ENCODE peak calls at places on chromosome 16, in seven cellular contexts. X, T, C, F, W, Y and D are unnamed samples.

GRCh38 chr16:55372792-55373488 is 48.9 kb downstream of the IRX6 start:
- DNase-seq in X (no peak), T (no peak), C (peak), F (no peak), W (no peak), Y (no peak), D (no peak)

GRCh38 chr16:88681084-88681680 is 5.1 kb downstream of the SNAI3 start:
- DNase-seq in X (no peak), T (peak), C (peak), F (no peak), W (peak), Y (peak), D (peak)

GRCh38 chr16:3681206-3681605 is 26.7 kb downstream of the DNASE1 start:
- DNase-seq in X (no peak), T (no peak), C (no peak), F (no peak), W (no peak), Y (no peak), D (no peak)

GRCh38 chr16:87412371-87412995 is 20.3 kb downstream of the MAP1LC3B start:
- DNase-seq in X (no peak), T (no peak), C (no peak), F (no peak), W (no peak), Y (no peak), D (no peak)

GRCh38 chr16:28574925-28575324 is 21.2 kb downstream of the SGF29 start:
- DNase-seq in X (no peak), T (no peak), C (peak), F (no peak), W (no peak), Y (no peak), D (no peak)

GRCh38 chr16:76816475-76816874 is 374.5 kb upstream of the MON1B start:
- DNase-seq in X (no peak), T (no peak), C (no peak), F (no peak), W (no peak), Y (no peak), D (no peak)

GRCh38 chr16:53893731-53894435 is 189.9 kb downstream of the FTO start:
- DNase-seq in X (no peak), T (no peak), C (no peak), F (no peak), W (no peak), Y (no peak), D (peak)

GRCh38 chr16:31869511-31870201 is 4.0 kb upstream of the ZNF267 start:
- DNase-seq in X (no peak), T (no peak), C (no peak), F (peak), W (no peak), Y (no peak), D (peak)

GRCh38 chr16:3454631-3455147 is 11.2 kb downstream of the NAA60 start:
- DNase-seq in X (no peak), T (no peak), C (no peak), F (no peak), W (peak), Y (no peak), D (no peak)

GRCh38 chr16:9033125-9033830 is 58.2 kb upstream of the HAPSTR1 start:
- DNase-seq in X (peak), T (peak), C (peak), F (no peak), W (peak), Y (peak), D (peak)

GRCh38 chr16:55480228-55480655 is 1.2 kb downstream of the MMP2 start:
- DNase-seq in X (no peak), T (no peak), C (peak), F (no peak), W (no peak), Y (peak), D (no peak)

GRCh38 chr16:27449434-27450188 is 47.6 kb downstream of the IL21R start:
- DNase-seq in X (no peak), T (no peak), C (no peak), F (no peak), W (no peak), Y (no peak), D (no peak)

GRCh38 chr16:55240933-55241332 is 83.1 kb upstream of the IRX6 start:
- DNase-seq in X (no peak), T (no peak), C (no peak), F (no peak), W (no peak), Y (no peak), D (no peak)

GRCh38 chr16:86665319-86665675 is 86.9 kb downstream of the FOXL1 start:
- DNase-seq in X (no peak), T (no peak), C (no peak), F (peak), W (peak), Y (no peak), D (no peak)

GRCh38 chr16:17258848-17259713 is 211.7 kb downstream of the XYLT1 start:
- DNase-seq in X (no peak), T (peak), C (no peak), F (peak), W (no peak), Y (no peak), D (peak)

GRCh38 chr16:4176794-4177438 is 60.7 kb upstream of the ADCY9 start:
- DNase-seq in X (peak), T (peak), C (no peak), F (peak), W (peak), Y (no peak), D (no peak)

GRCh38 chr16:10676284-10676683 is 18.4 kb downstream of the TEKT5 start:
- DNase-seq in X (no peak), T (no peak), C (no peak), F (no peak), W (no peak), Y (no peak), D (no peak)

DNA sequence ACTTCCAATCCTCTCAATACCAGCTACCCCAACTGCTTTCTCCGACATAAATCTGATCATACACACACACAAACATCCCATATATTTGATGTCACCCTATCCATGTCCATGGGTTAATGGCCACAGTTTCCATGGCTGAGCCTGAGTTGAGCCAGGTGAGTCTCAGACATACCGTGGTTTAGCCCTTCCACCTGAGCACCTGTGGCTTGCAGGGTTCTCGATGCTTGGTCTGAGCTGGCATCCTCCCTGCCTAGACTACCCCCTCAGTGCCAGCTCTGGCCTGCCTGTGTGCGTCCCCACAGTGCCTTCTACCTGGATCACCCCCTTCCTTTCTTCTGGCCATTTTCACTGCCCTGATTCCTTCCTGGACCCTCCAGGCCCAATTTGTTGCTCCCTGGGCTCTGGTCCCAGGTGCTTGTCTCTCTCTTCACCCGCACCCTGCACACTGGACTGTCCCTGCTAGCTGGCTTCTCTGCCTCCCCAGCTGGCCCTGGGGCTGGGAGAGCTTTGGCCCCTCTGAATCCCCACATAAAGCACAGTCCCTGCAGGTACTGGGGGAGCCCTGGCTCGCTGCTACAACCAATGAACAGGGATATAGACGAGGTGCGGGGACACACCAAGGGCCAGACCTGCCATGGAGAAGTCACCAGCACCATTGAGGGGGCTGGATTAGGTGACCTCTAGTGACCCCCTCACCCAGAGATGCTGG is 7.4 kb downstream of the ELMO3 start:
- DNase-seq in X (no peak), T (no peak), C (no peak), F (no peak), W (no peak), Y (no peak), D (no peak)
- TF ChIP-seq JUND in X (no peak), T (no peak), C (no peak), F (no peak), W (no peak), Y (no peak), D (no peak)

GRCh38 chr16:66551362-66551761 is 1.0 kb upstream of the CKLF start:
- DNase-seq in X (peak), T (peak), C (peak), F (peak), W (peak), Y (no peak), D (no peak)
- TF ChIP-seq JUND in X (no peak), T (peak), C (no peak), F (no peak), W (no peak), Y (no peak), D (no peak)

GRCh38 chr16:5903797-5904196 is 806.2 kb upstream of the EEF2KMT start:
- DNase-seq in X (no peak), T (no peak), C (peak), F (no peak), W (no peak), Y (no peak), D (no peak)

GRCh38 chr16:5905935-5906334 is 808.3 kb upstream of the EEF2KMT start:
- DNase-seq in X (no peak), T (no peak), C (no peak), F (no peak), W (no peak), Y (no peak), D (no peak)

GRCh38 chr16:5907544-5907943 is 809.9 kb upstream of the EEF2KMT start:
- DNase-seq in X (no peak), T (no peak), C (no peak), F (no peak), W (no peak), Y (no peak), D (no peak)

GRCh38 chr16:5903153-5903552 is 805.6 kb upstream of the EEF2KMT start:
- DNase-seq in X (no peak), T (no peak), C (no peak), F (no peak), W (no peak), Y (no peak), D (no peak)

DNA sequence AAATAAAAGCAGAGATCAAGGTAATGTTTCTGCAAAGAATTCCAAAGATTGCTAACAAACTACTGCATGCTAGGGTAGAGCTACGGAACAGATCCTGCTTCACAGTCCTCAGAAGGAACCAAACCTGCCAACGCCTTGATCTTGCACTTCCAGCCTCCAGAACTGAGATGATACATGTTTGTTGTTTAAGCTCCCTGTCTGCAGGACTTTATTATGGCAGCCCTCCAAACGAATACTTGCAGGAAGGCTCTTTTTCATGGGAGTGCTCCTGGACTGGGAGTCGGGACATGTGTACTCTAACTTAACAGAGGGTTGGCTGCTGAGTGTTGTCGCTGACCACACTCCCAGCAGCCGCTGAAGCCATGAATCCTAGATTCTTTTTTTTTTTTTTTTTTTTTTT is 808.8 kb upstream of the EEF2KMT start:
- DNase-seq in X (no peak), T (no peak), C (no peak), F (no peak), W (no peak), Y (no peak), D (no peak)
- TF ChIP-seq JUND in X (no peak), T (no peak), C (no peak), F (no peak), W (no peak), Y (no peak), D (no peak)

GRCh38 chr16:85017151-85017550 is 5.8 kb upstream of the ZDHHC7 start:
- DNase-seq in X (no peak), T (no peak), C (no peak), F (peak), W (no peak), Y (no peak), D (no peak)
- TF ChIP-seq JUND in X (no peak), T (no peak), C (peak), F (no peak), W (no peak), Y (no peak), D (no peak)

GRCh38 chr16:84616515-84616914 is 1.4 kb downstream of the COTL1 start:
- DNase-seq in X (no peak), T (no peak), C (no peak), F (no peak), W (no peak), Y (no peak), D (no peak)

GRCh38 chr16:84617631-84618427 is at the start of gene COTL1:
- DNase-seq in X (peak), T (peak), C (peak), F (no peak), W (peak), Y (peak), D (peak)

GRCh38 chr16:84619103-84619460 is 1.2 kb upstream of the COTL1 start:
- DNase-seq in X (no peak), T (no peak), C (no peak), F (no peak), W (no peak), Y (no peak), D (no peak)

GRCh38 chr16:84618428-84619102 is 687 bp upstream of the COTL1 start:
- DNase-seq in X (peak), T (peak), C (peak), F (no peak), W (peak), Y (peak), D (no peak)

DNA sequence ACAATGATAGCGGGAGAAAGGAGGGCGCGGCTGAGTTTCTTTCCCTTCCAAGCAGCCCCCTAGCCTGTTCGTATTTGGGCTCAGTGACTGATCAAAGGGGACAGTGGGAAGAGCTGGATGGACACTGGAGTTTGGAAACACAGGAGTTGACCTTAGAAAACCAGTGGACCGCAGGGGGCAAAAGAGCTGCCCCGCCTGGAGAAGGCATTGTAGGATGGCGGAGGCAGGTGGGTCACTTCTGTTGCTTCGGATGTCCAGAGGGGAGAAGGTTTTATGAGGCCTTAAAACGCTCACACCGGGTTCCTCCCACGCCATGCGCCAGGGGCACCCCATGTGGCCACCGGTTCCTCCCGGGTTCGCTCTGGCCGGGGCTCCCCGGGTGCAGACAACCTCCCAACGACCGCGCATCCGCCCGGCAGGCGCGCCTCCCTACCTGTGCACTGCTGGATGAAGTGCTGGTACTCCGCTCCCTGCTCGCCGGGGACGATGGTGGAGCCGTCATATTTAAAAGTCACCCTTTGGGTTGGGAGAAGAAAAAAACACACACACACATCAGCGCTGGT is 729 bp downstream of the COTL1 start:
- DNase-seq in X (no peak), T (peak), C (peak), F (no peak), W (no peak), Y (peak), D (peak)
- TF ChIP-seq JUND in X (no peak), T (no peak), C (no peak), F (no peak), W (no peak), Y (no peak), D (no peak)